ENCODE peak calls at places on chromosomes 13 and 19, in ten cellular contexts. J, Y, P, E, C, Z, F, D, M and A are unnamed samples.

GRCh38 chr19:29662604-29663404 is 2.5 kb upstream of the PLEKHF1 start:
- DNase-seq in J (no peak), P (no peak), C (peak; percentile 68), D (peak; percentile 72), M (peak; percentile 91), E (peak; percentile 87), Y (peak; percentile 63), Z (peak; percentile 75), F (no peak), A (no peak)

GRCh38 chr13:79988573-79988972 is 352.4 kb downstream of the SPRY2 start:
- DNase-seq in P (no peak), C (no peak), F (no peak), M (no peak), Y (no peak), D (no peak), E (peak; percentile 81), Z (no peak), J (no peak), A (no peak)

GRCh38 chr19:15332311-15332996 is at the start of gene BRD4:
- DNase-seq in C (peak; percentile 21), F (no peak), E (peak; percentile 47), Z (peak; percentile 72), D (peak; percentile 81), P (peak; percentile 69), Y (no peak), J (peak; percentile 59), M (peak; percentile 94), A (peak; percentile 82)

GRCh38 chr13:44573071-44573470 is 3.1 kb downstream of the TSC22D1 start:
- DNase-seq in E (no peak), C (no peak), J (no peak), P (no peak), Y (no peak), Z (no peak), M (no peak), D (no peak), F (no peak), A (no peak)

GRCh38 chr19:35351441-35352176 is 3.9 kb downstream of the FFAR1 start:
- DNase-seq in C (no peak), P (no peak), D (peak; percentile 29), M (peak; percentile 66), J (no peak), Z (no peak), F (no peak), E (no peak), Y (no peak), A (no peak)

GRCh38 chr19:1239796-1240737 is 1.5 kb upstream of the ATP5F1D start:
- DNase-seq in Z (peak; percentile 83), Y (no peak), E (peak; percentile 91), J (peak; percentile 82), P (peak; percentile 79), C (peak; percentile 53), M (peak; percentile 95), D (peak; percentile 96), F (no peak), A (peak; percentile 95)

GRCh38 chr19:17209126-17210036 is 5.8 kb upstream of the USE1 start:
- DNase-seq in Y (no peak), E (peak; percentile 40), F (no peak), M (no peak), P (peak; percentile 19), J (no peak), D (no peak), C (no peak), Z (no peak), A (peak; percentile 72)

GRCh38 chr19:47379398-47379938 is 30.4 kb downstream of the DHX34 start:
- DNase-seq in C (no peak), Y (no peak), Z (no peak), M (no peak), E (no peak), P (no peak), D (no peak), J (no peak), F (no peak), A (peak; percentile 46)

GRCh38 chr13:35552172-35552844 is 75.8 kb upstream of the MAB21L1 start:
- DNase-seq in D (no peak), E (peak; percentile 47), M (no peak), Z (no peak), J (no peak), P (no peak), F (peak; percentile 66), Y (no peak), C (peak; percentile 7), A (no peak)

GRCh38 chr19:35011737-35012682 is 11.9 kb downstream of the GRAMD1A start:
- DNase-seq in P (no peak), Y (no peak), Z (no peak), C (no peak), F (no peak), E (no peak), J (no peak), D (no peak), M (no peak), A (no peak)

GRCh38 chr13:110683203-110683883 is 22.6 kb downstream of the CARS2 start:
- DNase-seq in Z (no peak), Y (no peak), J (no peak), P (no peak), D (no peak), E (peak; percentile 43), M (no peak), F (no peak), C (no peak), A (no peak)

GRCh38 chr19:58033741-58034475 is at the start of gene ZSCAN1:
- DNase-seq in F (peak; percentile 48), P (no peak), Y (peak; percentile 5), D (peak; percentile 78), C (no peak), E (peak; percentile 82), M (peak; percentile 97), J (peak; percentile 1), Z (peak; percentile 92), A (peak; percentile 99)

GRCh38 chr19:16895467-16896097 is 6.8 kb downstream of the F2RL3 start:
- DNase-seq in P (no peak), F (no peak), C (no peak), Z (no peak), E (no peak), Y (no peak), M (no peak), J (no peak), D (peak; percentile 77), A (peak; percentile 67)

GRCh38 chr19:19185853-19186728 is 5.9 kb downstream of the BORCS8 start:
- DNase-seq in E (peak; percentile 53), Y (no peak), M (no peak), P (no peak), C (peak; percentile 13), J (peak; percentile 34), F (no peak), Z (no peak), D (no peak), A (peak; percentile 62)

GRCh38 chr13:97429681-97430081 is 4.3 kb upstream of the RAP2A start:
- DNase-seq in D (no peak), C (no peak), Z (no peak), P (no peak), F (no peak), J (no peak), Y (no peak), M (no peak), E (peak; percentile 35), A (no peak)

GRCh38 chr13:75432045-75432444 is 49.9 kb downstream of the TBC1D4 start:
- DNase-seq in F (no peak), J (no peak), M (no peak), C (no peak), Z (no peak), E (peak; percentile 36), P (no peak), D (no peak), Y (no peak), A (no peak)

GRCh38 chr13:97889803-97890202 is 63.7 kb upstream of the IPO5 start:
- DNase-seq in F (no peak), Y (no peak), M (peak; percentile 74), E (peak; percentile 19), D (no peak), J (no peak), C (no peak), P (no peak), Z (no peak), A (no peak)

GRCh38 chr13:46982856-46983582 is 86.2 kb upstream of the HTR2A start:
- DNase-seq in E (no peak), P (no peak), D (no peak), Y (no peak), Z (no peak), J (no peak), F (no peak), C (no peak), M (no peak), A (no peak)

GRCh38 chr13:76016799-76017198 is 380.7 kb downstream of the LMO7 start:
- DNase-seq in Z (no peak), C (peak; percentile 5), E (peak; percentile 64), Y (no peak), M (no peak), P (no peak), D (no peak), F (no peak), J (no peak), A (peak; percentile 43)

GRCh38 chr13:59734393-59734792 is 429.3 kb downstream of the DIAPH3 start:
- DNase-seq in P (no peak), E (no peak), F (no peak), J (no peak), Y (no peak), M (no peak), D (no peak), C (no peak), Z (no peak), A (no peak)

GRCh38 chr13:49877629-49878218 is 58.4 kb downstream of the SPRYD7 start:
- DNase-seq in P (no peak), Y (no peak), Z (no peak), F (no peak), E (peak; percentile 16), D (no peak), C (peak; percentile 12), J (no peak), M (no peak), A (no peak)

GRCh38 chr19:48613024-48613851 is 1.6 kb downstream of the FAM83E start:
- DNase-seq in E (no peak), M (no peak), D (no peak), Z (no peak), Y (no peak), C (peak; percentile 18), J (no peak), F (no peak), P (no peak), A (no peak)

GRCh38 chr19:30319411-30319810 is 52.8 kb upstream of the ZNF536 start:
- DNase-seq in D (no peak), E (no peak), Y (no peak), M (no peak), J (no peak), P (no peak), C (no peak), Z (no peak), F (no peak), A (no peak)

GRCh38 chr19:45547965-45548609 is 36.5 kb downstream of the OPA3 start:
- DNase-seq in E (no peak), F (no peak), Y (no peak), M (peak; percentile 79), D (no peak), J (no peak), C (no peak), P (peak; percentile 91), Z (no peak), A (no peak)

GRCh38 chr19:3024509-3024869 is 4.6 kb downstream of the TLE2 start:
- DNase-seq in F (no peak), D (no peak), J (no peak), M (no peak), Z (no peak), P (no peak), C (no peak), Y (no peak), E (no peak), A (no peak)

GRCh38 chr13:76993021-76993420 is 1.1 kb downstream of the CLN5 start:
- DNase-seq in C (no peak), Z (no peak), P (no peak), Y (no peak), M (no peak), F (no peak), E (peak; percentile 32), J (no peak), D (no peak), A (no peak)